ENCODE peak calls at places on chromosome 10, in seven cellular contexts. R, Z, D, C, T, V and Y are unnamed samples.

GRCh38 chr10:29951441-29951931 is 107.9 kb downstream of the JCAD start:
- DNase-seq in D (no peak), C (no peak), Z (no peak), R (no peak), V (peak; percentile 88), T (no peak), Y (no peak)

GRCh38 chr10:51699145-51699474 is 285 bp downstream of the CSTF2T start:
- DNase-seq in C (no peak), R (no peak), V (no peak), Z (no peak), T (no peak), D (peak; percentile 73), Y (no peak)

GRCh38 chr10:102342958-102343357 is 52.5 kb upstream of the NFKB2 start:
- DNase-seq in T (no peak), D (no peak), R (no peak), C (no peak), Z (no peak), V (peak; percentile 74), Y (no peak)

GRCh38 chr10:6018422-6018821 is 41.1 kb upstream of the IL15RA start:
- DNase-seq in R (peak; percentile 34), D (no peak), T (no peak), V (peak; percentile 77), C (no peak), Z (no peak), Y (no peak)

GRCh38 chr10:93027508-93027907 is 33.1 kb upstream of the CYP26C1 start:
- DNase-seq in Z (no peak), D (no peak), T (no peak), R (no peak), V (no peak), C (no peak), Y (no peak)

GRCh38 chr10:108911814-108912541 is 1011.3 kb downstream of the XPNPEP1 start:
- DNase-seq in C (no peak), V (peak; percentile 57), T (peak; percentile 85), Z (peak; percentile 32), R (peak; percentile 27), D (peak; percentile 93), Y (no peak)

GRCh38 chr10:95552680-95553342 is 8.4 kb downstream of the SORBS1 start:
- DNase-seq in R (no peak), C (no peak), V (no peak), Z (no peak), D (peak; percentile 71), T (no peak), Y (no peak)

GRCh38 chr10:87650838-87651237 is 8.8 kb upstream of the PAPSS2 start:
- DNase-seq in Z (no peak), V (no peak), D (no peak), R (no peak), C (no peak), T (no peak), Y (no peak)

GRCh38 chr10:19971343-19971742 is 155.1 kb downstream of the PLXDC2 start:
- DNase-seq in D (no peak), C (no peak), Z (no peak), V (peak; percentile 59), R (no peak), T (no peak), Y (no peak)

GRCh38 chr10:6108631-6109443 is 20.0 kb downstream of the RBM17 start:
- DNase-seq in C (peak; percentile 38), D (peak; percentile 69), V (peak; percentile 57), R (no peak), Z (no peak), T (peak; percentile 68), Y (peak; percentile 20)

GRCh38 chr10:4947039-4947634 is 16.1 kb upstream of the AKR1C1 start:
- DNase-seq in D (no peak), R (no peak), C (no peak), V (peak; percentile 54), Z (no peak), T (no peak), Y (no peak)

GRCh38 chr10:13163859-13164258 is 2.5 kb downstream of the MCM10 start:
- DNase-seq in C (no peak), V (no peak), Z (no peak), D (no peak), R (no peak), T (no peak), Y (no peak)

GRCh38 chr10:692682-693351 is 3.3 kb upstream of the DIP2C start:
- DNase-seq in Z (no peak), C (no peak), V (no peak), R (no peak), T (no peak), D (no peak), Y (no peak)

GRCh38 chr10:4429538-4429937 is 396.5 kb upstream of the AKR1E2 start:
- DNase-seq in T (no peak), R (no peak), D (no peak), Z (no peak), C (no peak), V (no peak), Y (no peak)

DNA sequence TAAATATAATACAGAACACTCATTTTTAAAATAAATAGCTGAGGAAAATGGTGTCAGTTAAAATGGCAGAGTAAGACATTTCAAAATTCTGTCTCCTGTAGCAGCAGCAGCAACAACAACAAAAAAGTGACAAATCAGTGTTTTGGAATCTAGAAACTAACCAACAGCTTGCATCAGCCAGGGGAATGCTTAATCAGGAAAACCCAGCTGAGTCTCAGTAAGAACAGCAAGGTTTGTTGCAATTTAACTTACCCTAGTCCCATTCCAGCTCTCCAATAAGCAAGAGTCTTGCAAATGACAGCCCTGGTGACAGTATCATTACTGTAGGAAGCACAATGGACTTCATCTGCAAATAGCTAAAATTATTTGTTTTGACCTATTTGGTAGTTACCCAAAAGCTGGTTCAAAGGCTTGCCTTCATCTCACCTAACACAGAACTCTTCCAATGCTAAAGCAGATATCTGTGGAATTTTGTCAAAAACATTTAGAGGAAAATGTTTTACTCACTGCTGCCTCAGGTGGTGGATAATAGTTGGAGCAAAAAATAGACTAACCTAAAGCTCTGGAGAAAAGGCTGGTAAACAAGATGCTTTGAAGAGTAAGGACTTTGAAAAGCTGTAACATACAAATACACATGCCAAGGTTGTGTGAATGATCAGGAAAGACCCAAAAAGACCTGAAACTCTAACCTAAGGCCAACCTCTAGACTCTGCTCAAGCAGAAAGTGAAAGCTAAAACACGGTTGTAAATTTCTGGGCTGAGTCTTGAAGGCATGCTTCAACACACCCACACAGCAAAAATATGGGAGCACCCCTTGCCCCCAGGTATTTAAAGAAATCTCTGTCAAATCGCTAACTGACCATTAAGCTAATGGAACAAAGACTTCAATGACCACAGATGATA is 9.9 kb upstream of the ARHGAP22 start:
- DNase-seq in D (no peak), V (peak; percentile 58), Z (no peak), T (no peak), R (no peak), C (no peak), Y (no peak)
- TF ChIP-seq CTCF in D (peak; percentile 39), V (peak; percentile 50), Z (no peak), T (peak; percentile 44), R (peak; percentile 19), C (peak; percentile 43), Y (no peak)

GRCh38 chr10:78798976-78799730 is 269.6 kb upstream of the ZMIZ1 start:
- DNase-seq in C (no peak), R (no peak), D (no peak), T (no peak), V (no peak), Z (no peak), Y (no peak)

GRCh38 chr10:78800535-78801320 is 268.0 kb upstream of the ZMIZ1 start:
- DNase-seq in D (no peak), Z (no peak), R (no peak), T (no peak), C (no peak), V (no peak), Y (no peak)

GRCh38 chr10:78794736-78795455 is 273.9 kb upstream of the ZMIZ1 start:
- DNase-seq in T (no peak), C (no peak), V (peak; percentile 24), Z (no peak), D (no peak), R (no peak), Y (no peak)
- H3K27me3 ChIP-seq in T (no peaks in the 10 kb centered on the region), C (peaks cover 17% of the 10 kb centered on the region), V (no peaks in the 10 kb centered on the region), Z (no peaks in the 10 kb centered on the region), D (no peaks in the 10 kb centered on the region), R (no peaks in the 10 kb centered on the region), Y (no peaks in the 10 kb centered on the region)

DNA sequence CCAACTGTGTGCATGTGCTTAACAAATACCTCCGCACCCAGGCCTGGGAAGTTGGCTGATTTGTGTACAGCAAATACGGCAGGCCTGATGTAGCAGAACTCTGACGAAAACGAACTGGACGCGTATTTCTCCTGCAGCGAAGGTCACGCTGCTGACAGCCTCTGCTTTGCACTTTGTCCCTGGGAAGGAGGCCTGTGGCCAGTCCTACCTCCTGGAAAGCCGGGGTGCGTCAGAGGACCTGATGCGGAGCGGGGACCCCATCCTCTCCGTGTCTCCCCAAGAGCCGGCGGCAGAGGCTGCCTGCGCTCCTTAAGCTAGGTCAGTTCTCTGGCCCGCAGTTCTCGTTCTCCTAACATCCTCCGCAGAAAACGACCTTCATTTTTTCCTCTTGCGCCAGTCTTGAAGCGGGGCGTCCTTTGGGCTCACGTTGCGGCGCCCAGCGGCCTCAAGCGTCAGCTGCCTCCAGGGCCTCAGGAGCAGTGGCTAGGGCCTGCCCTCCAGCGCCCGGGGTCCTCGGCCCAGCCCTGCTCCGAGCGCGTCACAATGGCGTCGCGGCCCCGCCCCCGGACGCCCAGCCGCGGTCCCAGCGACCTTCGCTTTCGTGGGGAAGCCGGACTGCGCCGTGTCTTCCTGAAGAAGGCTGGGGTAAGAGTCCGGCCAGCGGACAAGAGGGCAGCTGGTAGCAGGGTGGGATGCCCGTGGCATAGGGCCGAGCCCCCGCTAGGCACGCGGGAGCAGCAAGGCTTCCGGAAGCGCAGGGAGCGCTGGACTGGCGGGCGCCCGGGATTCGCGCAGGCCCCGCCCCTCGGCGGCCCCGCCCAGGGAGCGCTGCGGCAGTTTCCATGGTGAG is at the start of gene ZNF487:
- DNase-seq in D (peak; percentile 94), C (peak; percentile 89), T (peak; percentile 86), Z (peak; percentile 92), R (peak; percentile 91), V (peak; percentile 93), Y (peak; percentile 83)
- TF ChIP-seq CTCF in D (peak; percentile 27), C (peak; percentile 28), T (no peak), Z (peak; percentile 41), R (peak; percentile 58), V (peak; percentile 31), Y (no peak)

GRCh38 chr10:69682955-69683474 is 53.0 kb downstream of the FAM241B start:
- DNase-seq in T (no peak), D (no peak), R (no peak), Z (no peak), V (no peak), C (no peak), Y (no peak)

GRCh38 chr10:69677914-69678654 is 48.0 kb downstream of the FAM241B start:
- DNase-seq in R (no peak), Z (no peak), T (no peak), V (no peak), D (no peak), C (no peak), Y (no peak)

GRCh38 chr10:69679736-69680135 is 49.7 kb downstream of the FAM241B start:
- DNase-seq in V (no peak), R (no peak), D (no peak), T (no peak), C (no peak), Z (no peak), Y (no peak)

GRCh38 chr10:69681436-69681835 is 51.4 kb downstream of the FAM241B start:
- DNase-seq in T (no peak), D (no peak), C (no peak), V (no peak), Z (no peak), R (no peak), Y (no peak)

DNA sequence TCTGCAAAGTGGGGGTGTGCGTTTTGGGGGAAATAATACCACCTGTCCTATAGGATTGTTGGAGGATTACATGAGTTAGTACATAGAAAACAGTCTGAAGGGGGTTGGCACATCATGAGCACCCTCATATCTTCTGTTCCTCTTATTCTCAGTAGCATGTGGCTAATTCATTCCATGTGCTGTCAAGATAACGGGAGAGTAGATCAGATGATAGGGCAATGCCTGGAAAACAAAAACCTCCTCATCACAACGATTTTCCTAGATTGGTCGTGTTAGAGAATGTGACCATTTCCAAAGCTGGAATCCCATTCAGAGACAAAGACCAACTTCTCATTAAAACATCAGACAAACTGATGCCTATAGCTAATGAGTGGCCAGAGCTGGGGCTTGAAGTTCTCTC is 50.6 kb downstream of the FAM241B start:
- DNase-seq in Z (no peak), V (no peak), C (no peak), D (no peak), R (no peak), T (no peak), Y (no peak)
- H3K27me3 ChIP-seq in Z (no peaks in the 10 kb centered on the region), V (no peaks in the 10 kb centered on the region), C (peaks cover 11% of the 10 kb centered on the region), D (no peaks in the 10 kb centered on the region), R (peaks cover 11% of the 10 kb centered on the region), T (peaks cover 64% of the 10 kb centered on the region), Y (peaks cover 12% of the 10 kb centered on the region)